ENCODE peak calls at places on chromosomes 11 and 22, in eight cellular contexts. W is endothelial cell of umbilical vein; U is neuronal stem cell; S is NCI-H526 treated with DMSO at 0.1 percent for 48 hours; C is NCI-H345; G is Caco-2; P is CD8-positive, alpha-beta T cell; F is hippocampal formation. I is an unnamed sample.

GRCh38 chr22:31829505-31829904 is 75.7 kb downstream of the DEPDC5 start:
- DNase-seq in F (no peak), S (no peak), P (no peak), W (peak; percentile 73), U (no peak), G (no peak), C (no peak), I (no peak)

GRCh38 chr11:27234043-27234668 is 128.9 kb downstream of the CCDC34 start:
- DNase-seq in C (peak; percentile 61), S (peak; percentile 18), W (no peak), P (no peak), G (peak; percentile 61), U (no peak), F (no peak), I (peak; percentile 57)

GRCh38 chr11:43547900-43548381 is 132.6 kb upstream of the HSD17B12 start:
- DNase-seq in C (no peak), S (no peak), P (no peak), W (no peak), G (no peak), U (no peak), F (no peak), I (peak; percentile 66)

GRCh38 chr11:39221739-39222138 is 2237.7 kb downstream of the LRRC4C start:
- DNase-seq in P (no peak), U (no peak), G (no peak), C (no peak), S (no peak), W (no peak), F (no peak), I (no peak)

GRCh38 chr11:70145025-70145529 is 58.0 kb upstream of the FADD start:
- DNase-seq in P (no peak), W (no peak), F (no peak), C (no peak), S (no peak), U (no peak), G (no peak), I (no peak)

GRCh38 chr11:97815667-97816066 is 1205.1 kb upstream of the CNTN5 start:
- DNase-seq in G (no peak), F (no peak), W (peak; percentile 24), S (no peak), P (no peak), U (no peak), C (no peak), I (no peak)

GRCh38 chr11:122149232-122149631 is 33.2 kb upstream of the BLID start:
- DNase-seq in S (no peak), C (peak; percentile 20), U (no peak), F (no peak), P (no peak), G (no peak), W (no peak), I (no peak)

GRCh38 chr11:57649826-57650738 is at the start of gene YPEL4:
- DNase-seq in U (no peak), S (no peak), P (peak; percentile 89), G (no peak), C (peak; percentile 47), F (peak; percentile 78), W (peak; percentile 67), I (no peak)

GRCh38 chr11:35962373-35963138 is 18.7 kb downstream of the LDLRAD3 start:
- DNase-seq in S (peak; percentile 74), U (no peak), W (no peak), P (no peak), C (no peak), F (no peak), G (no peak), I (no peak)

GRCh38 chr22:19121631-19122142 is 525 bp downstream of the DGCR2 start:
- DNase-seq in W (peak; percentile 54), G (peak; percentile 57), P (no peak), F (peak; percentile 48), U (peak; percentile 24), S (no peak), C (peak; percentile 25), I (peak; percentile 50)

GRCh38 chr11:47950396-47950795 is 30.0 kb upstream of the PTPRJ start:
- DNase-seq in G (no peak), W (no peak), S (no peak), C (no peak), P (peak; percentile 86), U (no peak), F (no peak), I (no peak)

GRCh38 chr11:8106679-8107078 is 25.7 kb downstream of the TUB start:
- DNase-seq in W (no peak), F (no peak), G (no peak), U (no peak), C (no peak), S (no peak), P (no peak), I (no peak)

GRCh38 chr11:74932169-74932568 is 16.7 kb downstream of the XRRA1 start:
- DNase-seq in G (no peak), U (no peak), F (no peak), W (peak; percentile 58), P (no peak), C (no peak), S (no peak), I (no peak)

GRCh38 chr22:19958083-19959042 is 16.7 kb upstream of the TXNRD2 start:
- DNase-seq in F (no peak), S (no peak), G (no peak), C (no peak), W (no peak), U (no peak), P (no peak), I (no peak)

GRCh38 chr11:134379241-134379640 is 32.8 kb downstream of the B3GAT1 start:
- DNase-seq in F (no peak), C (no peak), U (no peak), G (no peak), W (no peak), P (no peak), S (no peak), I (no peak)

GRCh38 chr11:67371199-67371548 is 2.2 kb downstream of the CLCF1 start:
- DNase-seq in F (no peak), P (no peak), C (no peak), S (no peak), U (no peak), W (no peak), G (no peak), I (no peak)

GRCh38 chr11:106990322-106990721 is 28.0 kb downstream of the GUCY1A2 start:
- DNase-seq in F (no peak), P (no peak), G (no peak), S (no peak), C (no peak), W (no peak), U (no peak), I (no peak)

GRCh38 chr11:66324626-66325025 is 7.8 kb upstream of the CD248 start:
- DNase-seq in U (no peak), C (no peak), G (no peak), W (no peak), S (no peak), P (no peak), F (no peak), I (no peak)

GRCh38 chr11:43575931-43576833 is 104.4 kb upstream of the HSD17B12 start:
- DNase-seq in G (no peak), F (no peak), P (no peak), C (no peak), W (no peak), S (no peak), U (no peak), I (no peak)

GRCh38 chr11:67022961-67023956 is at the start of gene SYT12:
- DNase-seq in C (peak; percentile 22), S (no peak), P (no peak), F (peak; percentile 16), W (no peak), G (peak; percentile 43), U (peak; percentile 18), I (peak; percentile 47)

GRCh38 chr11:128687321-128687720 is 6.6 kb upstream of the FLI1 start:
- DNase-seq in U (no peak), S (no peak), W (peak; percentile 19), G (no peak), F (no peak), C (no peak), P (no peak), I (no peak)